ENCODE peak calls at places on chromosomes 6 and 20, in six cellular contexts. K, S, H, E, C and P are unnamed samples.

GRCh38 chr6:66538548-66539135 is 831.6 kb upstream of the EYS start:
- DNase-seq in K (no peak), S (no peak), H (no peak), E (no peak), C (no peak), P (no peak)

GRCh38 chr20:47713163-47713562 is 72.1 kb downstream of the SULF2 start:
- DNase-seq in K (no peak), S (no peak), H (no peak), E (no peak), C (no peak), P (no peak)

GRCh38 chr6:126873351-126873750 is 245.1 kb upstream of the RSPO3 start:
- DNase-seq in K (no peak), S (no peak), H (no peak), E (no peak), C (no peak), P (no peak)

GRCh38 chr6:79558099-79558498 is 20.9 kb upstream of the LCA5 start:
- DNase-seq in K (no peak), S (no peak), H (no peak), E (no peak), C (no peak), P (no peak)

GRCh38 chr6:7264686-7265384 is 48.2 kb downstream of the SSR1 start:
- DNase-seq in K (no peak), S (peak; percentile 44), H (no peak), E (peak; percentile 29), C (no peak), P (peak; percentile 58)

GRCh38 chr6:24864345-24864744 is 65.6 kb upstream of the ARMH2 start:
- DNase-seq in K (no peak), S (no peak), H (no peak), E (no peak), C (no peak), P (no peak)

GRCh38 chr6:112802154-112802553 is 455.0 kb downstream of the RFPL4B start:
- DNase-seq in K (no peak), S (no peak), H (no peak), E (no peak), C (no peak), P (no peak)

GRCh38 chr6:28393912-28394662 is 5.5 kb downstream of the ZSCAN12 start:
- DNase-seq in K (no peak), S (no peak), H (no peak), E (no peak), C (no peak), P (no peak)

GRCh38 chr20:5488823-5489222 is 172.1 kb upstream of the PROKR2 start:
- DNase-seq in K (no peak), S (no peak), H (no peak), E (no peak), C (no peak), P (no peak)

GRCh38 chr20:36493801-36494114 is 47.6 kb upstream of the MYL9 start:
- DNase-seq in K (no peak), S (no peak), H (peak; percentile 79), E (peak; percentile 85), C (no peak), P (no peak)

GRCh38 chr6:116872771-116873170 is 4.3 kb upstream of the RFX6 start:
- DNase-seq in K (no peak), S (no peak), H (no peak), E (no peak), C (no peak), P (no peak)

GRCh38 chr6:109221543-109222195 is 126.4 kb downstream of the CEP57L1 start:
- DNase-seq in K (no peak), S (no peak), H (no peak), E (no peak), C (no peak), P (no peak)

GRCh38 chr6:155694429-155694795 is 238.8 kb upstream of the NOX3 start:
- DNase-seq in K (no peak), S (no peak), H (no peak), E (no peak), C (no peak), P (no peak)

GRCh38 chr6:6681443-6681842 is 92.9 kb downstream of the LY86 start:
- DNase-seq in K (no peak), S (no peak), H (no peak), E (no peak), C (no peak), P (no peak)

GRCh38 chr6:170146640-170147039 is 144.2 kb downstream of the DLL1 start:
- DNase-seq in K (no peak), S (no peak), H (no peak), E (no peak), C (no peak), P (peak; percentile 75)

GRCh38 chr20:33909331-33909921 is 84.3 kb upstream of the RALY start:
- DNase-seq in K (no peak), S (no peak), H (no peak), E (no peak), C (no peak), P (no peak)

GRCh38 chr20:57280221-57280620 is 13.8 kb upstream of the BMP7 start:
- DNase-seq in K (no peak), S (no peak), H (no peak), E (no peak), C (peak; percentile 42), P (no peak)

GRCh38 chr20:34907616-34908469 is 31.4 kb downstream of the ACSS2 start:
- DNase-seq in K (no peak), S (no peak), H (peak; percentile 80), E (peak; percentile 71), C (no peak), P (no peak)

GRCh38 chr6:76852776-76853175 is 610.5 kb downstream of the HTR1B start:
- DNase-seq in K (no peak), S (no peak), H (no peak), E (no peak), C (no peak), P (no peak)

GRCh38 chr6:71476371-71476770 is 187.8 kb downstream of the OGFRL1 start:
- DNase-seq in K (no peak), S (no peak), H (no peak), E (no peak), C (no peak), P (no peak)

GRCh38 chr6:169990095-169991030 is 238.9 kb downstream of the ERMARD start:
- DNase-seq in K (peak; percentile 11), S (peak; percentile 70), H (no peak), E (peak; percentile 38), C (no peak), P (peak; percentile 82)

GRCh38 chr6:117391874-117392583 is 33.7 kb downstream of the ROS1 start:
- DNase-seq in K (no peak), S (no peak), H (no peak), E (no peak), C (no peak), P (no peak)

GRCh38 chr6:106134087-106134770 is 48.1 kb downstream of the PRDM1 start:
- DNase-seq in K (no peak), S (no peak), H (no peak), E (no peak), C (no peak), P (no peak)

GRCh38 chr20:10508468-10509251 is 73.6 kb downstream of the SLX4IP start:
- DNase-seq in K (no peak), S (no peak), H (no peak), E (peak; percentile 44), C (no peak), P (no peak)

GRCh38 chr6:131914234-131914633 is 36.9 kb downstream of the CCN2 start:
- DNase-seq in K (no peak), S (no peak), H (no peak), E (no peak), C (no peak), P (no peak)

GRCh38 chr6:77341058-77341986 is 122.0 kb downstream of the HTR1B start:
- DNase-seq in K (no peak), S (no peak), H (peak; percentile 82), E (peak; percentile 61), C (no peak), P (no peak)

GRCh38 chr6:130293800-130294199 is 71.0 kb upstream of the SAMD3 start:
- DNase-seq in K (no peak), S (no peak), H (no peak), E (no peak), C (no peak), P (no peak)

GRCh38 chr20:36106606-36107005 is 47.9 kb upstream of the EPB41L1 start:
- DNase-seq in K (no peak), S (no peak), H (no peak), E (no peak), C (no peak), P (no peak)

GRCh38 chr6:136403166-136403980 is 113.7 kb upstream of the BCLAF1 start:
- DNase-seq in K (no peak), S (no peak), H (no peak), E (no peak), C (no peak), P (no peak)

GRCh38 chr6:162719528-162719927 is 8.0 kb downstream of the PRKN start:
- DNase-seq in K (no peak), S (no peak), H (no peak), E (no peak), C (no peak), P (no peak)

GRCh38 chr6:53999088-53999755 is 112.0 kb upstream of the MLIP start:
- DNase-seq in K (no peak), S (no peak), H (no peak), E (no peak), C (no peak), P (no peak)

GRCh38 chr20:32443386-32443974 is 85.3 kb downstream of the ASXL1 start:
- DNase-seq in K (no peak), S (no peak), H (no peak), E (no peak), C (no peak), P (no peak)

GRCh38 chr6:79687759-79688158 is 56.6 kb downstream of the SH3BGRL2 start:
- DNase-seq in K (no peak), S (no peak), H (no peak), E (no peak), C (peak; percentile 63), P (no peak)

GRCh38 chr6:39177130-39177529 is 52.1 kb downstream of the KCNK5 start:
- DNase-seq in K (no peak), S (no peak), H (no peak), E (no peak), C (no peak), P (no peak)

GRCh38 chr6:30770164-30770563 is 25.8 kb upstream of the IER3 start:
- DNase-seq in K (no peak), S (no peak), H (no peak), E (no peak), C (no peak), P (no peak)

GRCh38 chr20:22775671-22776139 is 191.3 kb upstream of the FOXA2 start:
- DNase-seq in K (no peak), S (no peak), H (no peak), E (no peak), C (no peak), P (no peak)

GRCh38 chr6:64012351-64013060 is 376.9 kb downstream of the PHF3 start:
- DNase-seq in K (no peak), S (no peak), H (no peak), E (no peak), C (peak; percentile 59), P (no peak)